ENCODE peak calls at places on chromosome 2, in four cellular contexts. One of them, this sample, is unnamed.

GRCh38 chr2:203891474-203891873 is 23.9 kb downstream of the CTLA4 start:
- DNase-seq in CD4-positive, CD25-positive, alpha-beta regulatory T cell: no peak
- DNase-seq in endodermal cell: no peak
- DNase-seq in lower lobe of right lung: no peak
- DNase-seq in this sample: no peak

GRCh38 chr2:100730290-100730868 is 89.6 kb upstream of the NPAS2 start:
- DNase-seq in CD4-positive, CD25-positive, alpha-beta regulatory T cell: no peak
- DNase-seq in endodermal cell: peak
- DNase-seq in lower lobe of right lung: peak
- DNase-seq in this sample: peak

GRCh38 chr2:205170399-205170798 is 511.9 kb upstream of the NRP2 start:
- DNase-seq in CD4-positive, CD25-positive, alpha-beta regulatory T cell: no peak
- DNase-seq in endodermal cell: no peak
- DNase-seq in lower lobe of right lung: no peak
- DNase-seq in this sample: peak

GRCh38 chr2:204260162-204260877 is 285.0 kb upstream of the PARD3B start:
- DNase-seq in CD4-positive, CD25-positive, alpha-beta regulatory T cell: no peak
- DNase-seq in endodermal cell: peak
- DNase-seq in lower lobe of right lung: peak
- DNase-seq in this sample: no peak

GRCh38 chr2:186695081-186695756 is 1.4 kb downstream of the FAM171B start:
- DNase-seq in CD4-positive, CD25-positive, alpha-beta regulatory T cell: no peak
- DNase-seq in endodermal cell: no peak
- DNase-seq in lower lobe of right lung: no peak
- DNase-seq in this sample: no peak

GRCh38 chr2:135226961-135227360 is 174.9 kb downstream of the RAB3GAP1 start:
- DNase-seq in CD4-positive, CD25-positive, alpha-beta regulatory T cell: no peak
- DNase-seq in endodermal cell: no peak
- DNase-seq in lower lobe of right lung: no peak
- DNase-seq in this sample: no peak

GRCh38 chr2:240585681-240586197 is 795 bp upstream of the CAPN10 start:
- DNase-seq in CD4-positive, CD25-positive, alpha-beta regulatory T cell: no peak
- DNase-seq in endodermal cell: no peak
- DNase-seq in lower lobe of right lung: peak
- DNase-seq in this sample: no peak

GRCh38 chr2:140376686-140377085 is 1596.5 kb upstream of the NXPH2 start:
- DNase-seq in CD4-positive, CD25-positive, alpha-beta regulatory T cell: no peak
- DNase-seq in endodermal cell: peak
- DNase-seq in lower lobe of right lung: no peak
- DNase-seq in this sample: no peak

GRCh38 chr2:227341553-227341952 is 16.5 kb downstream of the MFF start:
- DNase-seq in CD4-positive, CD25-positive, alpha-beta regulatory T cell: no peak
- DNase-seq in endodermal cell: no peak
- DNase-seq in lower lobe of right lung: no peak
- DNase-seq in this sample: no peak

This sample was measured in right lobe of liver.